ENCODE peak calls at places on chromosome 15, in seven cellular contexts. B is brain microvascular endothelial cell; L is caudate nucleus; M is HEK293T; N is HS-27A; H is stimulated activated CD8-positive, alpha-beta memory T cell treated with anti-CD3 and anti-CD28 coated beads, Interleukin-4, amount 100 ng/mL, for 1 hour; A is hypothalamus. Y is an unnamed sample.

GRCh38 chr15:78140296-78140695 is 8.9 kb upstream of the IDH3A start:
- DNase-seq in N (no peak), B (no peak), L (no peak), H (no peak), M (peak; percentile 1), A (no peak), Y (no peak)

GRCh38 chr15:33152502-33153109 is 41.9 kb downstream of the FMN1 start:
- DNase-seq in N (no peak), H (no peak), A (no peak), B (no peak), L (no peak), M (no peak), Y (no peak)

GRCh38 chr15:70378126-70379031 is 280.7 kb upstream of the TLE3 start:
- DNase-seq in M (no peak), H (no peak), B (no peak), A (no peak), N (no peak), L (no peak), Y (no peak)

GRCh38 chr15:41160639-41161315 is 44.7 kb upstream of the INO80 start:
- DNase-seq in M (no peak), H (no peak), N (no peak), B (no peak), A (no peak), L (no peak), Y (peak; percentile 73)

GRCh38 chr15:94487635-94488034 is 256.3 kb downstream of the MCTP2 start:
- DNase-seq in M (no peak), L (no peak), B (no peak), N (no peak), H (no peak), A (no peak), Y (no peak)

GRCh38 chr15:38886315-38887163 is 321.9 kb upstream of the RASGRP1 start:
- DNase-seq in M (no peak), B (peak; percentile 71), L (no peak), N (peak; percentile 55), H (no peak), A (no peak), Y (peak; percentile 63)

GRCh38 chr15:50907866-50908208 is 646 bp upstream of the AP4E1 start:
- DNase-seq in M (no peak), A (peak; percentile 59), H (peak; percentile 9), N (no peak), L (no peak), B (no peak), Y (peak; percentile 33)

GRCh38 chr15:71921191-71921590 is 110.8 kb downstream of the NR2E3 start:
- DNase-seq in H (no peak), B (no peak), A (no peak), L (no peak), N (no peak), M (no peak), Y (no peak)

GRCh38 chr15:64620991-64621495 is 154.3 kb downstream of the RBPMS2 start:
- DNase-seq in H (no peak), M (no peak), L (no peak), A (no peak), B (no peak), N (no peak), Y (no peak)

GRCh38 chr15:85785887-85786777 is 8.6 kb downstream of the KLHL25 start:
- DNase-seq in M (no peak), A (no peak), B (peak; percentile 33), N (no peak), L (no peak), H (no peak), Y (peak; percentile 59)

GRCh38 chr15:92059036-92059970 is 205.8 kb downstream of the SLCO3A1 start:
- DNase-seq in H (no peak), B (no peak), N (no peak), L (no peak), A (no peak), M (no peak), Y (no peak)

GRCh38 chr15:64067564-64068030 is 21.3 kb upstream of the DAPK2 start:
- DNase-seq in A (peak; percentile 21), B (peak; percentile 60), H (peak; percentile 34), M (peak; percentile 64), N (peak; percentile 35), L (no peak), Y (peak; percentile 70)

GRCh38 chr15:58469432-58470353 is 37.9 kb downstream of the LIPC start:
- DNase-seq in M (no peak), N (peak; percentile 99), H (no peak), B (peak; percentile 97), L (no peak), A (no peak), Y (peak; percentile 100)